ENCODE peak calls at places on chromosomes 4 and X, in six cellular contexts. One of them, this sample, is unnamed. For H3K4me1, the result is how much of the 10 kb centered on the place peaks cover.

GRCh38 chr4:125316781-125317525 is 2.2 kb downstream of the FAT4 start:
- DNase-seq in HepG2: no peak
- DNase-seq in GM12878: no peak
- DNase-seq in HCT116: no peak
- DNase-seq in K562: no peak
- DNase-seq in H1: peak
- DNase-seq in this sample: no peak

GRCh38 chr4:2276581-2277325 is 14.8 kb upstream of the MXD4 start:
- DNase-seq in HepG2: no peak
- DNase-seq in H1: no peak
- DNase-seq in HCT116: no peak
- DNase-seq in GM12878: no peak
- DNase-seq in K562: no peak
- DNase-seq in this sample: no peak

GRCh38 chr4:55069248-55069647 is 56.1 kb downstream of the KDR start:
- DNase-seq in HepG2: no peak
- DNase-seq in GM12878: no peak
- DNase-seq in HCT116: no peak
- DNase-seq in H1: no peak
- DNase-seq in K562: no peak
- DNase-seq in this sample: no peak

GRCh38 chrX:117517994-117518393 is 598.6 kb downstream of the KLHL13 start:
- DNase-seq in HCT116: no peak
- DNase-seq in HepG2: no peak
- DNase-seq in H1: no peak
- DNase-seq in K562: no peak
- DNase-seq in GM12878: no peak
- DNase-seq in this sample: no peak

GRCh38 chrX:115690554-115691216 is 129.7 kb downstream of the PLS3 start:
- DNase-seq in HCT116: peak
- DNase-seq in H1: peak
- DNase-seq in GM12878: peak
- DNase-seq in K562: peak
- DNase-seq in HepG2: peak
- DNase-seq in this sample: peak

GRCh38 chr4:125187621-125188176 is 127.1 kb upstream of the FAT4 start:
- DNase-seq in K562: no peak
- DNase-seq in GM12878: no peak
- DNase-seq in HepG2: no peak
- DNase-seq in H1: no peak
- DNase-seq in HCT116: no peak
- DNase-seq in this sample: no peak

GRCh38 chrX:134431894-134432293 is 28.1 kb upstream of the HPRT1 start:
- DNase-seq in HepG2: no peak
- DNase-seq in HCT116: no peak
- DNase-seq in K562: no peak
- DNase-seq in H1: no peak
- DNase-seq in GM12878: no peak
- DNase-seq in this sample: no peak

GRCh38 chr4:70197842-70198241 is 2.3 kb downstream of the ODAM start:
- DNase-seq in K562: no peak
- DNase-seq in H1: no peak
- DNase-seq in HepG2: peak
- DNase-seq in HCT116: no peak
- DNase-seq in GM12878: no peak
- DNase-seq in this sample: no peak

GRCh38 chr4:185242749-185243533 is 33.5 kb downstream of the SNX25 start:
- DNase-seq in H1: no peak
- DNase-seq in GM12878: no peak
- DNase-seq in HepG2: no peak
- DNase-seq in K562: no peak
- DNase-seq in HCT116: no peak
- DNase-seq in this sample: no peak

GRCh38 chrX:85004255-85004654 is 578 bp downstream of the APOOL start:
- DNase-seq in H1: no peak
- DNase-seq in K562: no peak
- DNase-seq in HepG2: no peak
- DNase-seq in GM12878: no peak
- DNase-seq in HCT116: no peak
- DNase-seq in this sample: no peak

GRCh38 chr4:120454788-120455187 is 388.1 kb upstream of the MAD2L1 start:
- DNase-seq in HCT116: no peak
- DNase-seq in K562: no peak
- DNase-seq in HepG2: peak
- DNase-seq in GM12878: no peak
- DNase-seq in H1: no peak
- DNase-seq in this sample: no peak

GRCh38 chrX:134661295-134661694 is 3.0 kb upstream of the PLAC1 start:
- DNase-seq in HCT116: no peak
- DNase-seq in K562: no peak
- DNase-seq in GM12878: no peak
- DNase-seq in HepG2: no peak
- DNase-seq in H1: no peak
- DNase-seq in this sample: no peak

GRCh38 chrX:147917700-147918694 is 6.3 kb downstream of the FMR1 start:
- DNase-seq in H1: no peak
- DNase-seq in GM12878: peak
- DNase-seq in K562: no peak
- DNase-seq in HCT116: no peak
- DNase-seq in HepG2: no peak
- DNase-seq in this sample: no peak

GRCh38 chr4:183635737-183636136 is 23.2 kb downstream of the RWDD4 start:
- DNase-seq in H1: no peak
- DNase-seq in GM12878: no peak
- DNase-seq in K562: no peak
- DNase-seq in HepG2: no peak
- DNase-seq in HCT116: no peak
- DNase-seq in this sample: no peak

GRCh38 chr4:76198411-76199237 is 15.0 kb downstream of the SCARB2 start:
- DNase-seq in H1: no peak
- DNase-seq in HepG2: no peak
- DNase-seq in HCT116: no peak
- DNase-seq in GM12878: peak
- DNase-seq in K562: peak
- DNase-seq in this sample: no peak

GRCh38 chr4:146310319-146311021 is 96.1 kb downstream of the REELD1 start:
- DNase-seq in HepG2: no peak
- DNase-seq in GM12878: peak
- DNase-seq in K562: no peak
- DNase-seq in H1: no peak
- DNase-seq in HCT116: no peak
- DNase-seq in this sample: no peak

GRCh38 chrX:119981286-119982070 is 37.9 kb upstream of the NKAP start:
- DNase-seq in GM12878: no peak
- DNase-seq in H1: peak
- DNase-seq in HepG2: peak
- DNase-seq in HCT116: peak
- DNase-seq in K562: no peak
- DNase-seq in this sample: no peak
- TF ChIP-seq ZNF274 in GM12878: no peak
- TF ChIP-seq ZNF274 in H1: no peak
- TF ChIP-seq ZNF274 in HepG2: no peak
- TF ChIP-seq ZNF274 in HCT116: no peak
- TF ChIP-seq ZNF274 in K562: no peak
- TF ChIP-seq ZNF274 in this sample: no peak

DNA sequence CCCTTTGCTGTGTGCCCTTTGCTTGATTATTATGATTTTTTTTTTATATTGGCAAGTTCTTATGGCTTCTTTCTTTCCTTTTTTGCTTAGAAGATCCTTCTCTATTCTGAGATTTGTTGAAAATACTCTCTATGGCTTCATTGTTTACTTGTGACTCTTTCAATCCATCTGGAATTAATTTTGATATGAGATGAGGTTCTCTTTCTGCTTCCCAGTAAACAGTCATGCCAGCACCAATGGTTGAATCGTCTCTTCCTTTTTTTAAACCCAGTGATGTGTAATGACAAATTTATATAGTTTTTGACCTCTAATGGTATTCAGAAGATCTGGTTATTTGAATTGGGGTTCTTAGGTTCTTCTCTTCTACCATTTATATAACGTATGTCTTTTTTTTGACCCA is 121.8 kb downstream of the ARHGAP10 start:
- DNase-seq in H1: no peak
- DNase-seq in GM12878: no peak
- DNase-seq in HCT116: no peak
- DNase-seq in HepG2: no peak
- DNase-seq in K562: no peak
- DNase-seq in this sample: no peak
- H3K4me1 ChIP-seq in H1: under half
- H3K4me1 ChIP-seq in GM12878: under half
- H3K4me1 ChIP-seq in HCT116: under half
- H3K4me1 ChIP-seq in HepG2: under half
- H3K4me1 ChIP-seq in K562: under half
- H3K4me1 ChIP-seq in this sample: under half

DNA sequence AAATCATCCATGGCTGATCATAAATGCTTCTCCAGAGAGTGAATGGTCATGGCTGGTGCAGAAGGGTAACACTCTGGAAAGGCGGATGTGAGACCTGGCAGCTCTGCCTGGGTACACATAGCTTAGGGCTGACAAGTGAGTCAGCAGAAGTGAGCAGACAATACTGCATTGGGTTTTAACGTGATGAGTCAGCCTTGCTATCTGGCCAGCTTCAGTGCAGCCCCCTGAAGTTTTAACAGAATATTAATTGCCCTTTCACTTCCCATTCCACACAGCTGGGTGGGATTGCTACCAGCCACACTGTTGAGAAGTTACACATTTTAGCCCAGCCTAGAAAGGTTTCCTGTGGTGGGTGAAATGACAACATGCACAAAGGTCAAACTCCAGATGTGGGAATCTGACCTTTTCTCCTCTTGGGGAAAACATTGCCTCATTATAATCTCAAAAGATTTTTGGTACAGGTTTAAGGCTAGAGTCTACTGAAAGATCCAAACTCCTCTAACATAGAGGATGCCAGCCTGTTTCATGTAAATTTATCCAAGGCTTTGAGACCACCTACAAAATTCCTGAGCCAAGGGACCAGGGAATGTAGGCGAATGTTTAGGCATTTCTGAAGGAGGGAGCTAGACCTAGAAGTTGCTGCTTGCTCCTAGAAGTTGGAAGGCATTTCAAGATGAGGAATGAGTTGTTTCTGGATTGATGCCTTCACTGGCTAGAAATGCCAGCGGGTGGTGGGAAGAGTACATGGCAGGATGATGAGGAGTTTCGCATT is 230.3 kb upstream of the PGRMC2 start:
- DNase-seq in HepG2: peak
- DNase-seq in HCT116: peak
- DNase-seq in H1: no peak
- DNase-seq in GM12878: peak
- DNase-seq in K562: peak
- DNase-seq in this sample: peak
- TF ChIP-seq ZNF274 in HepG2: no peak
- TF ChIP-seq ZNF274 in HCT116: no peak
- TF ChIP-seq ZNF274 in H1: no peak
- TF ChIP-seq ZNF274 in GM12878: no peak
- TF ChIP-seq ZNF274 in K562: no peak
- TF ChIP-seq ZNF274 in this sample: no peak

DNA sequence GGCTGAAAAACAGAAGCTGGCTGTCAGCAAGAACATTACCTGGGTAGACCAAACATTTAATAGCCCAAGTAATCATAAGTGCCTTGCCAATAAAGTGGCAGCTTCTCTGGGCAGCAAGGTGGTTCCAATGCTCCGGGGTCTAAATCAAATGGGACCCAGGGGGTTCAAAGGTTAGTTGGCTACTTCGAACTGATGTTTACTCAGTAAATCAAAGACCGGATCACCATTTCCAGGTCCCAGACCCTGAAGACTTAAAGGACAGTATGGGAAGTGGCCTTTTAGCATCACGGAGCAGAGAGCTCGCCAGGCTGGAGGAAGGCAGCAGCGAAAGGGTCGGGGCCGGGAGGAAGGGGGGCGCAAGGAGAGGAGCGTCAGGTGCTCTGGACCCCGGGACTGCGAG is 1.0 kb downstream of the SH3KBP1 start:
- DNase-seq in H1: no peak
- DNase-seq in GM12878: no peak
- DNase-seq in HepG2: peak
- DNase-seq in K562: no peak
- DNase-seq in HCT116: no peak
- DNase-seq in this sample: no peak
- H3K4me1 ChIP-seq in H1: under half
- H3K4me1 ChIP-seq in GM12878: under half
- H3K4me1 ChIP-seq in HepG2: half or more
- H3K4me1 ChIP-seq in K562: under half
- H3K4me1 ChIP-seq in HCT116: under half
- H3K4me1 ChIP-seq in this sample: under half